ENCODE peak calls at places on chromosomes 11 and 22, in five cellular contexts. N is fibroblast of mammary gland, S is GM23338, F is transverse colon, U is heart left ventricle. P is an unnamed sample.

GRCh38 chr11:14029415-14029814 is 66.9 kb downstream of the SPON1 start:
- DNase-seq in N (no peak), S (peak), F (no peak), U (no peak), P (no peak)

GRCh38 chr22:50313021-50313420 is 5.6 kb upstream of the PLXNB2 start:
- DNase-seq in N (no peak), S (no peak), F (no peak), U (no peak), P (no peak)

GRCh38 chr11:130473795-130474377 is 25.4 kb downstream of the ADAMTS15 start:
- DNase-seq in N (no peak), S (no peak), F (no peak), U (no peak), P (no peak)

GRCh38 chr11:78200553-78200952 is 11.8 kb downstream of the USP35 start:
- DNase-seq in N (no peak), S (no peak), F (no peak), U (no peak), P (no peak)

GRCh38 chr11:43788394-43788793 is 92.2 kb upstream of the ALKBH3 start:
- DNase-seq in N (no peak), S (no peak), F (peak), U (no peak), P (no peak)

GRCh38 chr11:135069884-135070283 is 657.8 kb upstream of the B3GAT1 start:
- DNase-seq in N (no peak), S (no peak), F (no peak), U (no peak), P (no peak)

GRCh38 chr11:103228807-103229206 is 119.6 kb downstream of the DYNC2H1 start:
- DNase-seq in N (peak), S (no peak), F (no peak), U (no peak), P (no peak)

GRCh38 chr22:25754527-25755202 is 12.7 kb downstream of the MYO18B start:
- DNase-seq in N (peak), S (no peak), F (peak), U (peak), P (no peak)

GRCh38 chr22:31313366-31314147 is 21.3 kb upstream of the PIK3IP1 start:
- DNase-seq in N (peak), S (peak), F (peak), U (peak), P (peak)

GRCh38 chr11:79402912-79403311 is 37.9 kb downstream of the TENM4 start:
- DNase-seq in N (no peak), S (no peak), F (no peak), U (no peak), P (no peak)

GRCh38 chr11:103525069-103525468 is 415.8 kb downstream of the DYNC2H1 start:
- DNase-seq in N (peak), S (no peak), F (no peak), U (no peak), P (peak)

GRCh38 chr11:94271885-94272372 is 32.5 kb upstream of the IZUMO1R start:
- DNase-seq in N (no peak), S (no peak), F (no peak), U (no peak), P (no peak)

GRCh38 chr11:19924321-19925115 is 211.9 kb downstream of the NAV2 start:
- DNase-seq in N (no peak), S (no peak), F (no peak), U (no peak), P (peak)

GRCh38 chr22:49429066-49429465 is 398.6 kb downstream of the BRD1 start:
- DNase-seq in N (no peak), S (no peak), F (no peak), U (no peak), P (no peak)

GRCh38 chr22:44701824-44702478 is at the start of gene PRR5:
- DNase-seq in N (peak), S (peak), F (peak), U (peak), P (peak)

GRCh38 chr11:12408156-12408770 is 30.9 kb downstream of the PARVA start:
- DNase-seq in N (no peak), S (no peak), F (no peak), U (no peak), P (no peak)

GRCh38 chr11:133966147-133966546 is 9.4 kb upstream of the IGSF9B start:
- DNase-seq in N (no peak), S (no peak), F (no peak), U (peak), P (no peak)

GRCh38 chr22:44360686-44361381 is 48.1 kb upstream of the SHISAL1 start:
- DNase-seq in N (peak), S (peak), F (peak), U (peak), P (peak)

GRCh38 chr11:104199041-104199440 is 35.1 kb upstream of the PDGFD start:
- DNase-seq in N (no peak), S (no peak), F (no peak), U (no peak), P (no peak)